ENCODE peak calls at places on chromosomes 1 and 21, in seven cellular contexts. One of them, this sample, is unnamed.

GRCh38 chr1:33424610-33425009 is 6.3 kb downstream of the PHC2 start:
- DNase-seq in AG09319: no peak
- DNase-seq in mucosa of gallbladder: no peak
- DNase-seq in ELR: peak
- DNase-seq in left colon: no peak
- DNase-seq in stimulated activated CD8-positive, alpha-beta memory T cell treated with anti-CD3 and anti-CD28 coated beads, Interleukin-15, amount 100 ng/mL, for 24 hours: no peak
- DNase-seq in ovary: no peak
- DNase-seq in this sample: no peak

GRCh38 chr1:39395357-39395831 is 96.0 kb upstream of the BMP8A start:
- DNase-seq in AG09319: peak
- DNase-seq in mucosa of gallbladder: peak
- DNase-seq in ELR: peak
- DNase-seq in left colon: no peak
- DNase-seq in stimulated activated CD8-positive, alpha-beta memory T cell treated with anti-CD3 and anti-CD28 coated beads, Interleukin-15, amount 100 ng/mL, for 24 hours: no peak
- DNase-seq in ovary: no peak
- DNase-seq in this sample: no peak

GRCh38 chr21:45370575-45370974 is 34.4 kb upstream of the COL18A1 start:
- DNase-seq in AG09319: no peak
- DNase-seq in mucosa of gallbladder: no peak
- DNase-seq in ELR: no peak
- DNase-seq in left colon: no peak
- DNase-seq in stimulated activated CD8-positive, alpha-beta memory T cell treated with anti-CD3 and anti-CD28 coated beads, Interleukin-15, amount 100 ng/mL, for 24 hours: no peak
- DNase-seq in ovary: no peak
- DNase-seq in this sample: no peak

GRCh38 chr21:14064296-14064645 is 146.5 kb downstream of the LIPI start:
- DNase-seq in AG09319: peak
- DNase-seq in mucosa of gallbladder: no peak
- DNase-seq in ELR: no peak
- DNase-seq in left colon: no peak
- DNase-seq in stimulated activated CD8-positive, alpha-beta memory T cell treated with anti-CD3 and anti-CD28 coated beads, Interleukin-15, amount 100 ng/mL, for 24 hours: no peak
- DNase-seq in ovary: no peak
- DNase-seq in this sample: no peak

GRCh38 chr1:201708085-201708512 is 120.9 kb upstream of the IPO9 start:
- DNase-seq in AG09319: peak
- DNase-seq in mucosa of gallbladder: no peak
- DNase-seq in ELR: no peak
- DNase-seq in left colon: no peak
- DNase-seq in stimulated activated CD8-positive, alpha-beta memory T cell treated with anti-CD3 and anti-CD28 coated beads, Interleukin-15, amount 100 ng/mL, for 24 hours: no peak
- DNase-seq in ovary: no peak
- DNase-seq in this sample: no peak

GRCh38 chr1:1058921-1059493 is 15.1 kb downstream of the RNF223 start:
- DNase-seq in AG09319: no peak
- DNase-seq in mucosa of gallbladder: no peak
- DNase-seq in ELR: peak
- DNase-seq in left colon: peak
- DNase-seq in stimulated activated CD8-positive, alpha-beta memory T cell treated with anti-CD3 and anti-CD28 coated beads, Interleukin-15, amount 100 ng/mL, for 24 hours: no peak
- DNase-seq in ovary: no peak
- DNase-seq in this sample: peak

GRCh38 chr1:8629241-8630091 is 188.0 kb downstream of the RERE start:
- DNase-seq in AG09319: peak
- DNase-seq in mucosa of gallbladder: no peak
- DNase-seq in ELR: no peak
- DNase-seq in left colon: no peak
- DNase-seq in stimulated activated CD8-positive, alpha-beta memory T cell treated with anti-CD3 and anti-CD28 coated beads, Interleukin-15, amount 100 ng/mL, for 24 hours: no peak
- DNase-seq in ovary: no peak
- DNase-seq in this sample: peak

GRCh38 chr1:9721606-9722377 is 70.3 kb downstream of the PIK3CD start:
- DNase-seq in AG09319: no peak
- DNase-seq in mucosa of gallbladder: no peak
- DNase-seq in ELR: peak
- DNase-seq in left colon: peak
- DNase-seq in stimulated activated CD8-positive, alpha-beta memory T cell treated with anti-CD3 and anti-CD28 coated beads, Interleukin-15, amount 100 ng/mL, for 24 hours: peak
- DNase-seq in ovary: no peak
- DNase-seq in this sample: peak

GRCh38 chr1:205420938-205421337 is 918 bp downstream of the LEMD1 start:
- DNase-seq in AG09319: no peak
- DNase-seq in mucosa of gallbladder: no peak
- DNase-seq in ELR: no peak
- DNase-seq in left colon: no peak
- DNase-seq in stimulated activated CD8-positive, alpha-beta memory T cell treated with anti-CD3 and anti-CD28 coated beads, Interleukin-15, amount 100 ng/mL, for 24 hours: no peak
- DNase-seq in ovary: no peak
- DNase-seq in this sample: no peak

GRCh38 chr1:210535796-210536195 is 207.1 kb downstream of the HHAT start:
- DNase-seq in AG09319: no peak
- DNase-seq in mucosa of gallbladder: no peak
- DNase-seq in ELR: no peak
- DNase-seq in left colon: no peak
- DNase-seq in stimulated activated CD8-positive, alpha-beta memory T cell treated with anti-CD3 and anti-CD28 coated beads, Interleukin-15, amount 100 ng/mL, for 24 hours: no peak
- DNase-seq in ovary: no peak
- DNase-seq in this sample: no peak

GRCh38 chr1:58576727-58577675 is at the start of gene TACSTD2:
- DNase-seq in AG09319: no peak
- DNase-seq in mucosa of gallbladder: peak
- DNase-seq in ELR: no peak
- DNase-seq in left colon: peak
- DNase-seq in stimulated activated CD8-positive, alpha-beta memory T cell treated with anti-CD3 and anti-CD28 coated beads, Interleukin-15, amount 100 ng/mL, for 24 hours: no peak
- DNase-seq in ovary: no peak
- DNase-seq in this sample: peak

GRCh38 chr1:41840592-41841246 is 78.0 kb downstream of the HIVEP3 start:
- DNase-seq in AG09319: no peak
- DNase-seq in mucosa of gallbladder: no peak
- DNase-seq in ELR: peak
- DNase-seq in left colon: no peak
- DNase-seq in stimulated activated CD8-positive, alpha-beta memory T cell treated with anti-CD3 and anti-CD28 coated beads, Interleukin-15, amount 100 ng/mL, for 24 hours: no peak
- DNase-seq in ovary: no peak
- DNase-seq in this sample: no peak

GRCh38 chr1:27342778-27343638 is 1.2 kb downstream of the SYTL1 start:
- DNase-seq in AG09319: no peak
- DNase-seq in mucosa of gallbladder: no peak
- DNase-seq in ELR: no peak
- DNase-seq in left colon: peak
- DNase-seq in stimulated activated CD8-positive, alpha-beta memory T cell treated with anti-CD3 and anti-CD28 coated beads, Interleukin-15, amount 100 ng/mL, for 24 hours: no peak
- DNase-seq in ovary: no peak
- DNase-seq in this sample: peak

GRCh38 chr1:3167255-3167654 is 98.3 kb downstream of the PRDM16 start:
- DNase-seq in AG09319: no peak
- DNase-seq in mucosa of gallbladder: no peak
- DNase-seq in ELR: no peak
- DNase-seq in left colon: no peak
- DNase-seq in stimulated activated CD8-positive, alpha-beta memory T cell treated with anti-CD3 and anti-CD28 coated beads, Interleukin-15, amount 100 ng/mL, for 24 hours: no peak
- DNase-seq in ovary: no peak
- DNase-seq in this sample: no peak

GRCh38 chr1:65163193-65163805 is 15.3 kb downstream of the AK4 start:
- DNase-seq in AG09319: no peak
- DNase-seq in mucosa of gallbladder: no peak
- DNase-seq in ELR: no peak
- DNase-seq in left colon: no peak
- DNase-seq in stimulated activated CD8-positive, alpha-beta memory T cell treated with anti-CD3 and anti-CD28 coated beads, Interleukin-15, amount 100 ng/mL, for 24 hours: no peak
- DNase-seq in ovary: no peak
- DNase-seq in this sample: no peak

GRCh38 chr1:9822897-9823692 is 670 bp downstream of the CLSTN1 start:
- DNase-seq in AG09319: no peak
- DNase-seq in mucosa of gallbladder: no peak
- DNase-seq in ELR: peak
- DNase-seq in left colon: peak
- DNase-seq in stimulated activated CD8-positive, alpha-beta memory T cell treated with anti-CD3 and anti-CD28 coated beads, Interleukin-15, amount 100 ng/mL, for 24 hours: no peak
- DNase-seq in ovary: peak
- DNase-seq in this sample: peak

GRCh38 chr1:230103341-230104173 is 36.5 kb downstream of the GALNT2 start:
- DNase-seq in AG09319: no peak
- DNase-seq in mucosa of gallbladder: no peak
- DNase-seq in ELR: no peak
- DNase-seq in left colon: no peak
- DNase-seq in stimulated activated CD8-positive, alpha-beta memory T cell treated with anti-CD3 and anti-CD28 coated beads, Interleukin-15, amount 100 ng/mL, for 24 hours: no peak
- DNase-seq in ovary: no peak
- DNase-seq in this sample: no peak

GRCh38 chr1:92567211-92567868 is 80.6 kb upstream of the GFI1 start:
- DNase-seq in AG09319: no peak
- DNase-seq in mucosa of gallbladder: no peak
- DNase-seq in ELR: peak
- DNase-seq in left colon: no peak
- DNase-seq in stimulated activated CD8-positive, alpha-beta memory T cell treated with anti-CD3 and anti-CD28 coated beads, Interleukin-15, amount 100 ng/mL, for 24 hours: no peak
- DNase-seq in ovary: no peak
- DNase-seq in this sample: no peak

GRCh38 chr21:31780944-31781343 is 49.0 kb upstream of the SCAF4 start:
- DNase-seq in AG09319: no peak
- DNase-seq in mucosa of gallbladder: no peak
- DNase-seq in ELR: no peak
- DNase-seq in left colon: no peak
- DNase-seq in stimulated activated CD8-positive, alpha-beta memory T cell treated with anti-CD3 and anti-CD28 coated beads, Interleukin-15, amount 100 ng/mL, for 24 hours: no peak
- DNase-seq in ovary: no peak
- DNase-seq in this sample: no peak

GRCh38 chr1:39691383-39692151 is at the start of gene HPCAL4:
- DNase-seq in AG09319: peak
- DNase-seq in mucosa of gallbladder: peak
- DNase-seq in ELR: peak
- DNase-seq in left colon: peak
- DNase-seq in stimulated activated CD8-positive, alpha-beta memory T cell treated with anti-CD3 and anti-CD28 coated beads, Interleukin-15, amount 100 ng/mL, for 24 hours: peak
- DNase-seq in ovary: peak
- DNase-seq in this sample: peak

GRCh38 chr1:28139033-28139712 is 37.3 kb downstream of the PTAFR start:
- DNase-seq in AG09319: no peak
- DNase-seq in mucosa of gallbladder: no peak
- DNase-seq in ELR: peak
- DNase-seq in left colon: no peak
- DNase-seq in stimulated activated CD8-positive, alpha-beta memory T cell treated with anti-CD3 and anti-CD28 coated beads, Interleukin-15, amount 100 ng/mL, for 24 hours: no peak
- DNase-seq in ovary: no peak
- DNase-seq in this sample: no peak

GRCh38 chr1:118479351-118479750 is 294.3 kb upstream of the SPAG17 start:
- DNase-seq in AG09319: no peak
- DNase-seq in mucosa of gallbladder: no peak
- DNase-seq in ELR: no peak
- DNase-seq in left colon: no peak
- DNase-seq in stimulated activated CD8-positive, alpha-beta memory T cell treated with anti-CD3 and anti-CD28 coated beads, Interleukin-15, amount 100 ng/mL, for 24 hours: no peak
- DNase-seq in ovary: no peak
- DNase-seq in this sample: no peak

GRCh38 chr1:175410560-175410959 is 218.0 kb upstream of the KIAA0040 start:
- DNase-seq in AG09319: no peak
- DNase-seq in mucosa of gallbladder: no peak
- DNase-seq in ELR: no peak
- DNase-seq in left colon: no peak
- DNase-seq in stimulated activated CD8-positive, alpha-beta memory T cell treated with anti-CD3 and anti-CD28 coated beads, Interleukin-15, amount 100 ng/mL, for 24 hours: no peak
- DNase-seq in ovary: no peak
- DNase-seq in this sample: no peak

GRCh38 chr1:185232874-185233273 is 75.9 kb downstream of the SWT1 start:
- DNase-seq in AG09319: no peak
- DNase-seq in mucosa of gallbladder: no peak
- DNase-seq in ELR: no peak
- DNase-seq in left colon: no peak
- DNase-seq in stimulated activated CD8-positive, alpha-beta memory T cell treated with anti-CD3 and anti-CD28 coated beads, Interleukin-15, amount 100 ng/mL, for 24 hours: no peak
- DNase-seq in ovary: no peak
- DNase-seq in this sample: no peak

GRCh38 chr1:17282836-17283235 is 25.2 kb upstream of the PADI4 start:
- DNase-seq in AG09319: no peak
- DNase-seq in mucosa of gallbladder: no peak
- DNase-seq in ELR: no peak
- DNase-seq in left colon: no peak
- DNase-seq in stimulated activated CD8-positive, alpha-beta memory T cell treated with anti-CD3 and anti-CD28 coated beads, Interleukin-15, amount 100 ng/mL, for 24 hours: no peak
- DNase-seq in ovary: no peak
- DNase-seq in this sample: no peak

GRCh38 chr1:214280386-214281029 is 451 bp upstream of the SMYD2 start:
- DNase-seq in AG09319: no peak
- DNase-seq in mucosa of gallbladder: peak
- DNase-seq in ELR: peak
- DNase-seq in left colon: peak
- DNase-seq in stimulated activated CD8-positive, alpha-beta memory T cell treated with anti-CD3 and anti-CD28 coated beads, Interleukin-15, amount 100 ng/mL, for 24 hours: peak
- DNase-seq in ovary: peak
- DNase-seq in this sample: peak

GRCh38 chr21:33824156-33824941 is 91.3 kb downstream of the ATP5PO start:
- DNase-seq in AG09319: no peak
- DNase-seq in mucosa of gallbladder: no peak
- DNase-seq in ELR: no peak
- DNase-seq in left colon: no peak
- DNase-seq in stimulated activated CD8-positive, alpha-beta memory T cell treated with anti-CD3 and anti-CD28 coated beads, Interleukin-15, amount 100 ng/mL, for 24 hours: no peak
- DNase-seq in ovary: no peak
- DNase-seq in this sample: no peak

GRCh38 chr1:232576537-232576936 is 53.4 kb downstream of the SIPA1L2 start:
- DNase-seq in AG09319: no peak
- DNase-seq in mucosa of gallbladder: no peak
- DNase-seq in ELR: no peak
- DNase-seq in left colon: no peak
- DNase-seq in stimulated activated CD8-positive, alpha-beta memory T cell treated with anti-CD3 and anti-CD28 coated beads, Interleukin-15, amount 100 ng/mL, for 24 hours: no peak
- DNase-seq in ovary: no peak
- DNase-seq in this sample: no peak

GRCh38 chr1:93623875-93624274 is 57.8 kb downstream of the BCAR3 start:
- DNase-seq in AG09319: no peak
- DNase-seq in mucosa of gallbladder: no peak
- DNase-seq in ELR: peak
- DNase-seq in left colon: no peak
- DNase-seq in stimulated activated CD8-positive, alpha-beta memory T cell treated with anti-CD3 and anti-CD28 coated beads, Interleukin-15, amount 100 ng/mL, for 24 hours: no peak
- DNase-seq in ovary: no peak
- DNase-seq in this sample: no peak